ENCODE peak calls at places on chromosomes 2 and 18, in ten cellular contexts. One of them, this sample, is unnamed. For H3K27me3, the result is how much of the 10 kb centered on the place peaks cover.

GRCh38 chr18:9876867-9877654 is 8.7 kb upstream of the TXNDC2 start:
- DNase-seq in GM23248: peak
- DNase-seq in AG04450: peak
- DNase-seq in transverse colon: no peak
- DNase-seq in MM.1S: peak
- DNase-seq in neuronal stem cell: no peak
- DNase-seq in heart left ventricle: no peak
- DNase-seq in left ventricle myocardium inferior: no peak
- DNase-seq in suprapubic skin: no peak
- DNase-seq in K562: peak
- DNase-seq in this sample: peak

GRCh38 chr2:172938713-172939375 is 136.8 kb upstream of the MAP3K20 start:
- DNase-seq in neuronal stem cell: no peak
- DNase-seq in AG04450: no peak
- DNase-seq in GM23248: no peak
- DNase-seq in transverse colon: no peak
- DNase-seq in MM.1S: no peak
- DNase-seq in heart left ventricle: no peak
- DNase-seq in left ventricle myocardium inferior: no peak
- DNase-seq in suprapubic skin: no peak
- DNase-seq in K562: no peak
- DNase-seq in this sample: no peak

GRCh38 chr2:48411030-48411429 is 118.9 kb upstream of the STON1 start:
- DNase-seq in transverse colon: no peak
- DNase-seq in suprapubic skin: no peak
- DNase-seq in MM.1S: no peak
- DNase-seq in neuronal stem cell: no peak
- DNase-seq in K562: no peak
- DNase-seq in left ventricle myocardium inferior: no peak
- DNase-seq in GM23248: no peak
- DNase-seq in AG04450: no peak
- DNase-seq in heart left ventricle: no peak
- DNase-seq in this sample: no peak

GRCh38 chr18:33870059-33870458 is 292.0 kb downstream of the ASXL3 start:
- DNase-seq in left ventricle myocardium inferior: no peak
- DNase-seq in AG04450: no peak
- DNase-seq in suprapubic skin: no peak
- DNase-seq in neuronal stem cell: no peak
- DNase-seq in transverse colon: no peak
- DNase-seq in K562: no peak
- DNase-seq in MM.1S: no peak
- DNase-seq in GM23248: no peak
- DNase-seq in heart left ventricle: no peak
- DNase-seq in this sample: no peak

GRCh38 chr18:62964432-62964831 is 249.1 kb downstream of the PHLPP1 start:
- DNase-seq in left ventricle myocardium inferior: no peak
- DNase-seq in K562: no peak
- DNase-seq in suprapubic skin: no peak
- DNase-seq in transverse colon: no peak
- DNase-seq in MM.1S: no peak
- DNase-seq in GM23248: no peak
- DNase-seq in heart left ventricle: no peak
- DNase-seq in AG04450: no peak
- DNase-seq in neuronal stem cell: no peak
- DNase-seq in this sample: no peak

GRCh38 chr2:172518995-172519394 is 36.9 kb upstream of the PDK1 start:
- DNase-seq in MM.1S: no peak
- DNase-seq in suprapubic skin: no peak
- DNase-seq in neuronal stem cell: no peak
- DNase-seq in AG04450: no peak
- DNase-seq in K562: no peak
- DNase-seq in GM23248: no peak
- DNase-seq in heart left ventricle: no peak
- DNase-seq in transverse colon: no peak
- DNase-seq in left ventricle myocardium inferior: no peak
- DNase-seq in this sample: no peak

GRCh38 chr2:229634574-229635185 is 79.7 kb downstream of the DNER start:
- DNase-seq in left ventricle myocardium inferior: no peak
- DNase-seq in AG04450: no peak
- DNase-seq in neuronal stem cell: peak
- DNase-seq in heart left ventricle: no peak
- DNase-seq in GM23248: no peak
- DNase-seq in transverse colon: no peak
- DNase-seq in suprapubic skin: no peak
- DNase-seq in MM.1S: no peak
- DNase-seq in K562: no peak
- DNase-seq in this sample: no peak

GRCh38 chr2:85259101-85259590 is 68.6 kb downstream of the TGOLN2 start:
- DNase-seq in K562: no peak
- DNase-seq in transverse colon: no peak
- DNase-seq in left ventricle myocardium inferior: no peak
- DNase-seq in suprapubic skin: no peak
- DNase-seq in neuronal stem cell: peak
- DNase-seq in AG04450: peak
- DNase-seq in heart left ventricle: no peak
- DNase-seq in MM.1S: no peak
- DNase-seq in GM23248: peak
- DNase-seq in this sample: no peak

GRCh38 chr18:76306685-76307292 is 188.3 kb downstream of the ZNF516 start:
- DNase-seq in MM.1S: peak
- DNase-seq in heart left ventricle: no peak
- DNase-seq in AG04450: no peak
- DNase-seq in GM23248: no peak
- DNase-seq in transverse colon: no peak
- DNase-seq in left ventricle myocardium inferior: no peak
- DNase-seq in neuronal stem cell: no peak
- DNase-seq in suprapubic skin: no peak
- DNase-seq in K562: no peak
- DNase-seq in this sample: no peak

GRCh38 chr2:44844651-44845270 is 96.7 kb upstream of the SIX3 start:
- DNase-seq in AG04450: no peak
- DNase-seq in GM23248: peak
- DNase-seq in neuronal stem cell: no peak
- DNase-seq in transverse colon: no peak
- DNase-seq in suprapubic skin: no peak
- DNase-seq in heart left ventricle: no peak
- DNase-seq in left ventricle myocardium inferior: no peak
- DNase-seq in MM.1S: no peak
- DNase-seq in K562: no peak
- DNase-seq in this sample: peak
- H3K27me3 ChIP-seq in AG04450: under half
- H3K27me3 ChIP-seq in GM23248: under half
- H3K27me3 ChIP-seq in neuronal stem cell: under half
- H3K27me3 ChIP-seq in transverse colon: under half
- H3K27me3 ChIP-seq in suprapubic skin: under half
- H3K27me3 ChIP-seq in heart left ventricle: under half
- H3K27me3 ChIP-seq in left ventricle myocardium inferior: half or more
- H3K27me3 ChIP-seq in MM.1S: under half
- H3K27me3 ChIP-seq in K562: under half
- H3K27me3 ChIP-seq in this sample: under half

GRCh38 chr2:19355931-19356544 is 2.4 kb downstream of the OSR1 start:
- DNase-seq in heart left ventricle: no peak
- DNase-seq in left ventricle myocardium inferior: no peak
- DNase-seq in K562: no peak
- DNase-seq in MM.1S: no peak
- DNase-seq in neuronal stem cell: no peak
- DNase-seq in transverse colon: no peak
- DNase-seq in suprapubic skin: no peak
- DNase-seq in AG04450: no peak
- DNase-seq in GM23248: peak
- DNase-seq in this sample: no peak

GRCh38 chr2:19356545-19357382 is 1.7 kb downstream of the OSR1 start:
- DNase-seq in GM23248: peak
- DNase-seq in K562: no peak
- DNase-seq in heart left ventricle: no peak
- DNase-seq in neuronal stem cell: no peak
- DNase-seq in suprapubic skin: no peak
- DNase-seq in AG04450: no peak
- DNase-seq in transverse colon: no peak
- DNase-seq in left ventricle myocardium inferior: no peak
- DNase-seq in MM.1S: no peak
- DNase-seq in this sample: no peak

GRCh38 chr2:19359021-19359357 is 566 bp upstream of the OSR1 start:
- DNase-seq in heart left ventricle: no peak
- DNase-seq in MM.1S: no peak
- DNase-seq in AG04450: no peak
- DNase-seq in K562: no peak
- DNase-seq in suprapubic skin: no peak
- DNase-seq in transverse colon: no peak
- DNase-seq in neuronal stem cell: no peak
- DNase-seq in left ventricle myocardium inferior: no peak
- DNase-seq in GM23248: no peak
- DNase-seq in this sample: no peak

GRCh38 chr2:19358242-19359020 is at the start of gene OSR1:
- DNase-seq in transverse colon: peak
- DNase-seq in K562: no peak
- DNase-seq in left ventricle myocardium inferior: peak
- DNase-seq in heart left ventricle: peak
- DNase-seq in GM23248: peak
- DNase-seq in suprapubic skin: peak
- DNase-seq in neuronal stem cell: peak
- DNase-seq in AG04450: peak
- DNase-seq in MM.1S: peak
- DNase-seq in this sample: no peak

DNA sequence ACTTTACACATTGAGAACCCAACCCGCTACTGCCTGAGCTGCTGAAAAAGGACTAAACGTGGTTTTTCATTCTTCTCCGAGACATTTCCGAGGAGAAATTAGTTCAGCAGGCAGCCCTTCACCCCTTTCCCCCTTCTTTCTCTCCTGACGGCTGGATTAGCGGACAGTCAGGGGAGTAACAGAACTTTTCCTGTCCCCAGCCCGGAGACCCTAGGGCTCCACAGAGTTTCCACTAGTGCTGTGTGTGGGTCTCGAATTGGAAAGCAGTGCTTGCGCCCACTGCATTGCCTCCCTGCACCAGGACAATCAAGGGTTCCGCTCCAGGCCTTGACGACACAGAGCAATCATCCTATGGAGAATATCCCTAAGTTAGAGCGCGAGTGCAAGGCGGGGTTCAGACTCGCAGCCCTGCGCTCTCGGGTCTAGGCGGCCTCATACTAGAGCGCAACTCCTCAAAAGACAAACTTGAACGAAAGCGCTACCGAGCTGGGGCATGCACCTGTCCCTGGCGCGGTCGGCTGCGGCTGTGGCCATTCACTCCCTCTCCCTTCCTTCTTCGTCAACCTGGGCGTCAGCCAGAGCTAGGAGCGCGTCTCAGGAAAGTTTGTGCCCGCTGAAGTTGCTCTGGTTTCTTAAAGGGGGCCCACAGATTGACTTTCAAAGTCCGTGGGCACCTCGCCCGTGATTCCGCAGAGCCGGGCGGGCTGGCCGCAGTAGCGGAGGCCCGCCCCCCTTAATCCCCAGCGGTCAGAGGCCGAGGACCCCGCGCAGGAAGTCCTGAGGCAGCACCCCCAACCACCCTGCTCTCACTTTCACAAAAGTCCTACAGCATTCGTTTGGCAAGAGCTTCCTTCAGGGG is 811 bp downstream of the OSR1 start:
- DNase-seq in MM.1S: no peak
- DNase-seq in GM23248: peak
- DNase-seq in AG04450: no peak
- DNase-seq in suprapubic skin: no peak
- DNase-seq in heart left ventricle: no peak
- DNase-seq in neuronal stem cell: no peak
- DNase-seq in K562: no peak
- DNase-seq in transverse colon: peak
- DNase-seq in left ventricle myocardium inferior: peak
- DNase-seq in this sample: no peak
- H3K27me3 ChIP-seq in MM.1S: half or more
- H3K27me3 ChIP-seq in GM23248: under half
- H3K27me3 ChIP-seq in AG04450: under half
- H3K27me3 ChIP-seq in suprapubic skin: half or more
- H3K27me3 ChIP-seq in heart left ventricle: under half
- H3K27me3 ChIP-seq in neuronal stem cell: half or more
- H3K27me3 ChIP-seq in K562: half or more
- H3K27me3 ChIP-seq in transverse colon: half or more
- H3K27me3 ChIP-seq in left ventricle myocardium inferior: half or more
- H3K27me3 ChIP-seq in this sample: under half

DNA sequence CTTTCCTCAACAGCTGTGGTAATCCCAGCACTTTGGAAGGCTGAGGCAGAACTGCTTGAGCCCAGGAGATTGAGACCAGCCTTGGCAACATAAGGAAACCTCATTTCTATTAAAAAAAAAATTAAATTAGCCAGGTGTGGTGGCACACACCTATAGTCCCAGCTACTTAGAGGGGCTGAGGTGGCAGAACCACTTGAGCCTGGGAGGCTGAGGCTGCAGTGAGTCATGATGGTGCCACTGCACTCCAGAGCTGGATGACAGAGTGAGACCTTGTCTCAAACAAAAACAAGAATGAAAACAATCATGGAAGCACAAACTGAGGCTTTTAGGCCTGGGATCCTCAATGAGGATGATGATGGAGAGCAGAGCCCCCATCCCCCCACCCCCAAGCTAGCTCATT is 19.8 kb downstream of the GAREM1 start:
- DNase-seq in GM23248: no peak
- DNase-seq in left ventricle myocardium inferior: no peak
- DNase-seq in AG04450: no peak
- DNase-seq in MM.1S: no peak
- DNase-seq in transverse colon: no peak
- DNase-seq in neuronal stem cell: no peak
- DNase-seq in heart left ventricle: no peak
- DNase-seq in K562: no peak
- DNase-seq in suprapubic skin: no peak
- DNase-seq in this sample: no peak
- H3K27me3 ChIP-seq in GM23248: under half
- H3K27me3 ChIP-seq in left ventricle myocardium inferior: under half
- H3K27me3 ChIP-seq in AG04450: under half
- H3K27me3 ChIP-seq in MM.1S: under half
- H3K27me3 ChIP-seq in transverse colon: under half
- H3K27me3 ChIP-seq in neuronal stem cell: under half
- H3K27me3 ChIP-seq in heart left ventricle: under half
- H3K27me3 ChIP-seq in K562: under half
- H3K27me3 ChIP-seq in suprapubic skin: under half
- H3K27me3 ChIP-seq in this sample: under half

GRCh38 chr2:222431859-222432258 is 7.5 kb downstream of the SGPP2 start:
- DNase-seq in K562: no peak
- DNase-seq in transverse colon: peak
- DNase-seq in AG04450: no peak
- DNase-seq in neuronal stem cell: no peak
- DNase-seq in heart left ventricle: no peak
- DNase-seq in GM23248: no peak
- DNase-seq in left ventricle myocardium inferior: no peak
- DNase-seq in suprapubic skin: no peak
- DNase-seq in MM.1S: no peak
- DNase-seq in this sample: no peak
- H3K27me3 ChIP-seq in K562: under half
- H3K27me3 ChIP-seq in transverse colon: under half
- H3K27me3 ChIP-seq in AG04450: under half
- H3K27me3 ChIP-seq in neuronal stem cell: under half
- H3K27me3 ChIP-seq in heart left ventricle: under half
- H3K27me3 ChIP-seq in GM23248: under half
- H3K27me3 ChIP-seq in left ventricle myocardium inferior: under half
- H3K27me3 ChIP-seq in suprapubic skin: under half
- H3K27me3 ChIP-seq in MM.1S: under half
- H3K27me3 ChIP-seq in this sample: under half

DNA sequence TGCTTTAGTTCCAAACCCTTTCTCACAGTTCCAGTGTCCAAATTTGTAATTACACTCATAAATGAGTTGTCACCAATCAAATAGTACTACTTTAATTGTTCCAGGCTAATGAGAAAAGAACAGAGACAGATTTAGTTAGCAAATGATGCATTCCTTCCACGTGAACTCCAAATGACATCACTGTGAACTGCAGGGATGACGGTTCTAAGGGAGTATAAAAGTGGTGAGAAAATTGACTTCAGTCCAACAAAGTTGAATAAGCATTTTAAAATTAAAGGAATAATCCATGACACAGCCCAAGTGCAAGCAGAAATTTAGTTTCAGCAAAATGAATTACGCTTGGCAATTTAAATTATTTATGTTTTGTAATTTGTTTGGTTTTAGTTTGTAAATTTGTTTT is 102.0 kb upstream of the LRATD1 start:
- DNase-seq in heart left ventricle: no peak
- DNase-seq in transverse colon: no peak
- DNase-seq in left ventricle myocardium inferior: no peak
- DNase-seq in AG04450: no peak
- DNase-seq in MM.1S: no peak
- DNase-seq in GM23248: peak
- DNase-seq in K562: no peak
- DNase-seq in neuronal stem cell: no peak
- DNase-seq in suprapubic skin: no peak
- DNase-seq in this sample: no peak
- H3K27me3 ChIP-seq in heart left ventricle: under half
- H3K27me3 ChIP-seq in transverse colon: under half
- H3K27me3 ChIP-seq in left ventricle myocardium inferior: under half
- H3K27me3 ChIP-seq in AG04450: under half
- H3K27me3 ChIP-seq in MM.1S: under half
- H3K27me3 ChIP-seq in GM23248: under half
- H3K27me3 ChIP-seq in K562: under half
- H3K27me3 ChIP-seq in neuronal stem cell: under half
- H3K27me3 ChIP-seq in suprapubic skin: under half
- H3K27me3 ChIP-seq in this sample: under half

This sample was measured in vagina.